ENCODE peak calls at places on chromosomes 5 and 9, in eight cellular contexts. One of them, this sample, is unnamed.

GRCh38 chr9:20684865-20685696 is 1.0 kb downstream of the FOCAD start:
- DNase-seq in heart right ventricle: no peak
- DNase-seq in activated gamma-delta T cell treated with Interleukin-2 at 50 U/mL for 16 hours: no peak
- DNase-seq in spleen: no peak
- DNase-seq in left kidney: no peak
- DNase-seq in activated T-cell treated with anti-CD3 and anti-CD28 coated beads, Interleukin-2, amount 50 U/mL, for 72 hours: no peak
- DNase-seq in sciatic nerve: no peak
- DNase-seq in lung: no peak
- DNase-seq in this sample: peak

GRCh38 chr5:2187156-2187555 is 304.4 kb upstream of the IRX4 start:
- DNase-seq in heart right ventricle: no peak
- DNase-seq in activated gamma-delta T cell treated with Interleukin-2 at 50 U/mL for 16 hours: no peak
- DNase-seq in spleen: no peak
- DNase-seq in left kidney: no peak
- DNase-seq in activated T-cell treated with anti-CD3 and anti-CD28 coated beads, Interleukin-2, amount 50 U/mL, for 72 hours: no peak
- DNase-seq in sciatic nerve: no peak
- DNase-seq in lung: no peak
- DNase-seq in this sample: no peak

GRCh38 chr9:107484117-107484723 is 5.3 kb downstream of the KLF4 start:
- DNase-seq in heart right ventricle: no peak
- DNase-seq in activated gamma-delta T cell treated with Interleukin-2 at 50 U/mL for 16 hours: no peak
- DNase-seq in spleen: no peak
- DNase-seq in left kidney: peak
- DNase-seq in activated T-cell treated with anti-CD3 and anti-CD28 coated beads, Interleukin-2, amount 50 U/mL, for 72 hours: no peak
- DNase-seq in sciatic nerve: no peak
- DNase-seq in lung: no peak
- DNase-seq in this sample: peak

GRCh38 chr9:38737246-38737645 is 17.3 kb upstream of the FAM240B start:
- DNase-seq in heart right ventricle: no peak
- DNase-seq in activated gamma-delta T cell treated with Interleukin-2 at 50 U/mL for 16 hours: no peak
- DNase-seq in spleen: no peak
- DNase-seq in left kidney: peak
- DNase-seq in activated T-cell treated with anti-CD3 and anti-CD28 coated beads, Interleukin-2, amount 50 U/mL, for 72 hours: no peak
- DNase-seq in sciatic nerve: no peak
- DNase-seq in lung: no peak
- DNase-seq in this sample: no peak

GRCh38 chr5:134435525-134435924 is 23.8 kb upstream of the CDKN2AIPNL start:
- DNase-seq in heart right ventricle: no peak
- DNase-seq in activated gamma-delta T cell treated with Interleukin-2 at 50 U/mL for 16 hours: no peak
- DNase-seq in spleen: peak
- DNase-seq in left kidney: no peak
- DNase-seq in activated T-cell treated with anti-CD3 and anti-CD28 coated beads, Interleukin-2, amount 50 U/mL, for 72 hours: peak
- DNase-seq in sciatic nerve: no peak
- DNase-seq in lung: no peak
- DNase-seq in this sample: peak

GRCh38 chr9:112819635-112820496 is 69.3 kb downstream of the SNX30 start:
- DNase-seq in heart right ventricle: peak
- DNase-seq in activated gamma-delta T cell treated with Interleukin-2 at 50 U/mL for 16 hours: no peak
- DNase-seq in spleen: no peak
- DNase-seq in left kidney: peak
- DNase-seq in activated T-cell treated with anti-CD3 and anti-CD28 coated beads, Interleukin-2, amount 50 U/mL, for 72 hours: no peak
- DNase-seq in sciatic nerve: no peak
- DNase-seq in lung: no peak
- DNase-seq in this sample: peak

GRCh38 chr9:137960496-137960895 is 82.9 kb downstream of the CACNA1B start:
- DNase-seq in heart right ventricle: no peak
- DNase-seq in activated gamma-delta T cell treated with Interleukin-2 at 50 U/mL for 16 hours: no peak
- DNase-seq in spleen: no peak
- DNase-seq in left kidney: no peak
- DNase-seq in activated T-cell treated with anti-CD3 and anti-CD28 coated beads, Interleukin-2, amount 50 U/mL, for 72 hours: no peak
- DNase-seq in sciatic nerve: no peak
- DNase-seq in lung: no peak
- DNase-seq in this sample: no peak

GRCh38 chr9:79776581-79776980 is 204.8 kb downstream of the TLE4 start:
- DNase-seq in heart right ventricle: no peak
- DNase-seq in activated gamma-delta T cell treated with Interleukin-2 at 50 U/mL for 16 hours: no peak
- DNase-seq in spleen: no peak
- DNase-seq in left kidney: no peak
- DNase-seq in activated T-cell treated with anti-CD3 and anti-CD28 coated beads, Interleukin-2, amount 50 U/mL, for 72 hours: no peak
- DNase-seq in sciatic nerve: no peak
- DNase-seq in lung: no peak
- DNase-seq in this sample: no peak

GRCh38 chr5:135737701-135738563 is 96.5 kb upstream of the SLC25A48 start:
- DNase-seq in heart right ventricle: no peak
- DNase-seq in activated gamma-delta T cell treated with Interleukin-2 at 50 U/mL for 16 hours: no peak
- DNase-seq in spleen: no peak
- DNase-seq in left kidney: no peak
- DNase-seq in activated T-cell treated with anti-CD3 and anti-CD28 coated beads, Interleukin-2, amount 50 U/mL, for 72 hours: no peak
- DNase-seq in sciatic nerve: no peak
- DNase-seq in lung: no peak
- DNase-seq in this sample: no peak

GRCh38 chr5:160289721-160290120 is 22.6 kb downstream of the CCNJL start:
- DNase-seq in heart right ventricle: no peak
- DNase-seq in activated gamma-delta T cell treated with Interleukin-2 at 50 U/mL for 16 hours: no peak
- DNase-seq in spleen: no peak
- DNase-seq in left kidney: no peak
- DNase-seq in activated T-cell treated with anti-CD3 and anti-CD28 coated beads, Interleukin-2, amount 50 U/mL, for 72 hours: no peak
- DNase-seq in sciatic nerve: no peak
- DNase-seq in lung: peak
- DNase-seq in this sample: no peak

GRCh38 chr9:20297646-20298084 is 324.6 kb downstream of the MLLT3 start:
- DNase-seq in heart right ventricle: no peak
- DNase-seq in activated gamma-delta T cell treated with Interleukin-2 at 50 U/mL for 16 hours: no peak
- DNase-seq in spleen: no peak
- DNase-seq in left kidney: no peak
- DNase-seq in activated T-cell treated with anti-CD3 and anti-CD28 coated beads, Interleukin-2, amount 50 U/mL, for 72 hours: no peak
- DNase-seq in sciatic nerve: no peak
- DNase-seq in lung: no peak
- DNase-seq in this sample: peak

GRCh38 chr5:14395411-14395810 is 186.2 kb upstream of the OTULINL start:
- DNase-seq in heart right ventricle: no peak
- DNase-seq in activated gamma-delta T cell treated with Interleukin-2 at 50 U/mL for 16 hours: no peak
- DNase-seq in spleen: no peak
- DNase-seq in left kidney: no peak
- DNase-seq in activated T-cell treated with anti-CD3 and anti-CD28 coated beads, Interleukin-2, amount 50 U/mL, for 72 hours: no peak
- DNase-seq in sciatic nerve: no peak
- DNase-seq in lung: no peak
- DNase-seq in this sample: no peak

GRCh38 chr9:114154597-114155102 is 687 bp upstream of the COL27A1 start:
- DNase-seq in heart right ventricle: no peak
- DNase-seq in activated gamma-delta T cell treated with Interleukin-2 at 50 U/mL for 16 hours: no peak
- DNase-seq in spleen: no peak
- DNase-seq in left kidney: no peak
- DNase-seq in activated T-cell treated with anti-CD3 and anti-CD28 coated beads, Interleukin-2, amount 50 U/mL, for 72 hours: no peak
- DNase-seq in sciatic nerve: no peak
- DNase-seq in lung: no peak
- DNase-seq in this sample: no peak

GRCh38 chr5:23820764-23821471 is 313.5 kb downstream of the PRDM9 start:
- DNase-seq in heart right ventricle: no peak
- DNase-seq in activated gamma-delta T cell treated with Interleukin-2 at 50 U/mL for 16 hours: no peak
- DNase-seq in spleen: no peak
- DNase-seq in left kidney: peak
- DNase-seq in activated T-cell treated with anti-CD3 and anti-CD28 coated beads, Interleukin-2, amount 50 U/mL, for 72 hours: no peak
- DNase-seq in sciatic nerve: no peak
- DNase-seq in lung: no peak
- DNase-seq in this sample: peak

GRCh38 chr9:89781838-89782237 is 177.0 kb downstream of the GADD45G start:
- DNase-seq in heart right ventricle: no peak
- DNase-seq in activated gamma-delta T cell treated with Interleukin-2 at 50 U/mL for 16 hours: no peak
- DNase-seq in spleen: no peak
- DNase-seq in left kidney: no peak
- DNase-seq in activated T-cell treated with anti-CD3 and anti-CD28 coated beads, Interleukin-2, amount 50 U/mL, for 72 hours: no peak
- DNase-seq in sciatic nerve: no peak
- DNase-seq in lung: no peak
- DNase-seq in this sample: no peak

GRCh38 chr9:108015690-108016089 is 526.1 kb upstream of the KLF4 start:
- DNase-seq in heart right ventricle: no peak
- DNase-seq in activated gamma-delta T cell treated with Interleukin-2 at 50 U/mL for 16 hours: no peak
- DNase-seq in spleen: no peak
- DNase-seq in left kidney: no peak
- DNase-seq in activated T-cell treated with anti-CD3 and anti-CD28 coated beads, Interleukin-2, amount 50 U/mL, for 72 hours: no peak
- DNase-seq in sciatic nerve: no peak
- DNase-seq in lung: no peak
- DNase-seq in this sample: no peak

This sample was measured in brain microvascular endothelial cell.